ENCODE peak calls at places on chromosome 4, in eight cellular contexts. One of them, this sample, is unnamed.

GRCh38 chr4:177448850-177449249 is 6.6 kb upstream of the AGA start:
- DNase-seq in lung microvascular endothelial cell: no peak
- DNase-seq in NCI-H1092: no peak
- DNase-seq in GM03348: no peak
- DNase-seq in NCI-H2171: no peak
- DNase-seq in H4: peak; percentile 18
- DNase-seq in endothelial cell: no peak
- DNase-seq in T-cell: no peak
- DNase-seq in this sample: peak; percentile 45

GRCh38 chr4:8000721-8001491 is 61.2 kb upstream of the AFAP1 start:
- DNase-seq in lung microvascular endothelial cell: no peak
- DNase-seq in NCI-H1092: no peak
- DNase-seq in GM03348: no peak
- DNase-seq in NCI-H2171: no peak
- DNase-seq in H4: no peak
- DNase-seq in endothelial cell: no peak
- DNase-seq in T-cell: no peak
- DNase-seq in this sample: no peak

GRCh38 chr4:9384126-9384525 is 21.2 kb downstream of the USP17L30 start:
- DNase-seq in lung microvascular endothelial cell: no peak
- DNase-seq in NCI-H1092: no peak
- DNase-seq in GM03348: no peak
- DNase-seq in NCI-H2171: no peak
- DNase-seq in H4: no peak
- DNase-seq in endothelial cell: no peak
- DNase-seq in T-cell: no peak
- DNase-seq in this sample: no peak

GRCh38 chr4:166172619-166173018 is 299.6 kb downstream of the TLL1 start:
- DNase-seq in lung microvascular endothelial cell: no peak
- DNase-seq in NCI-H1092: no peak
- DNase-seq in GM03348: no peak
- DNase-seq in NCI-H2171: no peak
- DNase-seq in H4: no peak
- DNase-seq in endothelial cell: no peak
- DNase-seq in T-cell: no peak
- DNase-seq in this sample: no peak

GRCh38 chr4:62588671-62589070 is 1388.5 kb downstream of the ADGRL3 start:
- DNase-seq in lung microvascular endothelial cell: no peak
- DNase-seq in NCI-H1092: no peak
- DNase-seq in GM03348: no peak
- DNase-seq in NCI-H2171: no peak
- DNase-seq in H4: no peak
- DNase-seq in endothelial cell: no peak
- DNase-seq in T-cell: no peak
- DNase-seq in this sample: no peak

GRCh38 chr4:5137927-5138326 is 86.6 kb downstream of the STK32B start:
- DNase-seq in lung microvascular endothelial cell: no peak
- DNase-seq in NCI-H1092: no peak
- DNase-seq in GM03348: peak; percentile 62
- DNase-seq in NCI-H2171: no peak
- DNase-seq in H4: no peak
- DNase-seq in endothelial cell: no peak
- DNase-seq in T-cell: no peak
- DNase-seq in this sample: no peak

GRCh38 chr4:95637047-95637600 is 88.4 kb upstream of the UNC5C start:
- DNase-seq in lung microvascular endothelial cell: no peak
- DNase-seq in NCI-H1092: no peak
- DNase-seq in GM03348: no peak
- DNase-seq in NCI-H2171: peak; percentile 0
- DNase-seq in H4: peak; percentile 7
- DNase-seq in endothelial cell: peak; percentile 28
- DNase-seq in T-cell: no peak
- DNase-seq in this sample: no peak

GRCh38 chr4:177308842-177309524 is 691 bp upstream of the NEIL3 start:
- DNase-seq in lung microvascular endothelial cell: no peak
- DNase-seq in NCI-H1092: no peak
- DNase-seq in GM03348: no peak
- DNase-seq in NCI-H2171: no peak
- DNase-seq in H4: no peak
- DNase-seq in endothelial cell: no peak
- DNase-seq in T-cell: no peak
- DNase-seq in this sample: no peak

GRCh38 chr4:153792007-153792892 is 3.4 kb upstream of the SFRP2 start:
- DNase-seq in lung microvascular endothelial cell: no peak
- DNase-seq in NCI-H1092: no peak
- DNase-seq in GM03348: peak; percentile 85
- DNase-seq in NCI-H2171: no peak
- DNase-seq in H4: no peak
- DNase-seq in endothelial cell: peak; percentile 82
- DNase-seq in T-cell: no peak
- DNase-seq in this sample: no peak

GRCh38 chr4:145820407-145820806 is 118.2 kb downstream of the ZNF827 start:
- DNase-seq in lung microvascular endothelial cell: no peak
- DNase-seq in NCI-H1092: no peak
- DNase-seq in GM03348: no peak
- DNase-seq in NCI-H2171: no peak
- DNase-seq in H4: no peak
- DNase-seq in endothelial cell: no peak
- DNase-seq in T-cell: no peak
- DNase-seq in this sample: no peak

GRCh38 chr4:6658635-6659075 is 18.2 kb downstream of the MRFAP1 start:
- DNase-seq in lung microvascular endothelial cell: peak; percentile 27
- DNase-seq in NCI-H1092: no peak
- DNase-seq in GM03348: peak; percentile 74
- DNase-seq in NCI-H2171: no peak
- DNase-seq in H4: no peak
- DNase-seq in endothelial cell: peak; percentile 42
- DNase-seq in T-cell: peak; percentile 61
- DNase-seq in this sample: no peak

GRCh38 chr4:184811484-184812180 is 14.1 kb downstream of the ACSL1 start:
- DNase-seq in lung microvascular endothelial cell: no peak
- DNase-seq in NCI-H1092: no peak
- DNase-seq in GM03348: no peak
- DNase-seq in NCI-H2171: no peak
- DNase-seq in H4: no peak
- DNase-seq in endothelial cell: no peak
- DNase-seq in T-cell: no peak
- DNase-seq in this sample: no peak

GRCh38 chr4:2402053-2402452 is 16.4 kb downstream of the ZFYVE28 start:
- DNase-seq in lung microvascular endothelial cell: peak; percentile 48
- DNase-seq in NCI-H1092: no peak
- DNase-seq in GM03348: peak; percentile 76
- DNase-seq in NCI-H2171: no peak
- DNase-seq in H4: no peak
- DNase-seq in endothelial cell: no peak
- DNase-seq in T-cell: peak; percentile 27
- DNase-seq in this sample: no peak

GRCh38 chr4:48108309-48109073 is 25.6 kb downstream of the TXK start:
- DNase-seq in lung microvascular endothelial cell: no peak
- DNase-seq in NCI-H1092: no peak
- DNase-seq in GM03348: no peak
- DNase-seq in NCI-H2171: no peak
- DNase-seq in H4: no peak
- DNase-seq in endothelial cell: no peak
- DNase-seq in T-cell: no peak
- DNase-seq in this sample: no peak

GRCh38 chr4:20528508-20528907 is 171.8 kb upstream of the PACRGL start:
- DNase-seq in lung microvascular endothelial cell: no peak
- DNase-seq in NCI-H1092: no peak
- DNase-seq in GM03348: peak; percentile 37
- DNase-seq in NCI-H2171: no peak
- DNase-seq in H4: no peak
- DNase-seq in endothelial cell: no peak
- DNase-seq in T-cell: no peak
- DNase-seq in this sample: peak; percentile 42

GRCh38 chr4:183362916-183363542 is 40.8 kb upstream of the CLDN24 start:
- DNase-seq in lung microvascular endothelial cell: peak; percentile 42
- DNase-seq in NCI-H1092: no peak
- DNase-seq in GM03348: peak; percentile 37
- DNase-seq in NCI-H2171: no peak
- DNase-seq in H4: no peak
- DNase-seq in endothelial cell: peak; percentile 15
- DNase-seq in T-cell: no peak
- DNase-seq in this sample: no peak

GRCh38 chr4:74424111-74424510 is 20.8 kb upstream of the AREG start:
- DNase-seq in lung microvascular endothelial cell: no peak
- DNase-seq in NCI-H1092: no peak
- DNase-seq in GM03348: no peak
- DNase-seq in NCI-H2171: no peak
- DNase-seq in H4: no peak
- DNase-seq in endothelial cell: no peak
- DNase-seq in T-cell: no peak
- DNase-seq in this sample: no peak

GRCh38 chr4:56976283-56976877 is 1.0 kb downstream of the NOA1 start:
- DNase-seq in lung microvascular endothelial cell: peak; percentile 16
- DNase-seq in NCI-H1092: no peak
- DNase-seq in GM03348: peak; percentile 31
- DNase-seq in NCI-H2171: no peak
- DNase-seq in H4: no peak
- DNase-seq in endothelial cell: no peak
- DNase-seq in T-cell: no peak
- DNase-seq in this sample: no peak

GRCh38 chr4:3305610-3306371 is 13.0 kb downstream of the RGS12 start:
- DNase-seq in lung microvascular endothelial cell: peak; percentile 66
- DNase-seq in NCI-H1092: no peak
- DNase-seq in GM03348: no peak
- DNase-seq in NCI-H2171: peak; percentile 55
- DNase-seq in H4: peak; percentile 44
- DNase-seq in endothelial cell: peak; percentile 47
- DNase-seq in T-cell: peak; percentile 27
- DNase-seq in this sample: peak; percentile 19

GRCh38 chr4:133003169-133003568 is 145.9 kb upstream of the PCDH10 start:
- DNase-seq in lung microvascular endothelial cell: no peak
- DNase-seq in NCI-H1092: no peak
- DNase-seq in GM03348: no peak
- DNase-seq in NCI-H2171: no peak
- DNase-seq in H4: no peak
- DNase-seq in endothelial cell: no peak
- DNase-seq in T-cell: no peak
- DNase-seq in this sample: no peak

GRCh38 chr4:62301500-62301899 is 1101.4 kb downstream of the ADGRL3 start:
- DNase-seq in lung microvascular endothelial cell: no peak
- DNase-seq in NCI-H1092: no peak
- DNase-seq in GM03348: no peak
- DNase-seq in NCI-H2171: no peak
- DNase-seq in H4: no peak
- DNase-seq in endothelial cell: no peak
- DNase-seq in T-cell: no peak
- DNase-seq in this sample: no peak

GRCh38 chr4:76388160-76388908 is 32.6 kb downstream of the CCDC158 start:
- DNase-seq in lung microvascular endothelial cell: no peak
- DNase-seq in NCI-H1092: no peak
- DNase-seq in GM03348: no peak
- DNase-seq in NCI-H2171: no peak
- DNase-seq in H4: peak; percentile 8
- DNase-seq in endothelial cell: no peak
- DNase-seq in T-cell: no peak
- DNase-seq in this sample: no peak

GRCh38 chr4:87005690-87006461 is 71.1 kb downstream of the AFF1 start:
- DNase-seq in lung microvascular endothelial cell: peak; percentile 38
- DNase-seq in NCI-H1092: peak; percentile 7
- DNase-seq in GM03348: peak; percentile 15
- DNase-seq in NCI-H2171: no peak
- DNase-seq in H4: no peak
- DNase-seq in endothelial cell: no peak
- DNase-seq in T-cell: peak; percentile 11
- DNase-seq in this sample: no peak

GRCh38 chr4:3127129-3127528 is 52.6 kb downstream of the HTT start:
- DNase-seq in lung microvascular endothelial cell: no peak
- DNase-seq in NCI-H1092: no peak
- DNase-seq in GM03348: no peak
- DNase-seq in NCI-H2171: no peak
- DNase-seq in H4: no peak
- DNase-seq in endothelial cell: no peak
- DNase-seq in T-cell: no peak
- DNase-seq in this sample: no peak

GRCh38 chr4:5079581-5079980 is 28.3 kb downstream of the STK32B start:
- DNase-seq in lung microvascular endothelial cell: peak; percentile 90
- DNase-seq in NCI-H1092: no peak
- DNase-seq in GM03348: no peak
- DNase-seq in NCI-H2171: no peak
- DNase-seq in H4: no peak
- DNase-seq in endothelial cell: no peak
- DNase-seq in T-cell: no peak
- DNase-seq in this sample: no peak

This sample was measured in A172.